ENCODE peak calls at places on chromosome 4, in four cellular contexts. W is fibroblast of lung, V is AG20443, F is upper lobe of right lung. H is an unnamed sample.

GRCh38 chr4:40418430-40419230 is 83.5 kb downstream of the CHRNA9 start:
- DNase-seq in W (no peak), V (no peak), F (no peak), H (peak)

GRCh38 chr4:151408630-151409469 is at the start of gene FHIP1A:
- DNase-seq in W (peak), V (peak), F (peak), H (peak)

GRCh38 chr4:27985522-27985921 is 1124.9 kb downstream of the STIM2 start:
- DNase-seq in W (no peak), V (no peak), F (no peak), H (no peak)

GRCh38 chr4:102600689-102601088 is 99.5 kb downstream of the NFKB1 start:
- DNase-seq in W (no peak), V (no peak), F (no peak), H (no peak)

GRCh38 chr4:91058345-91058744 is 931.2 kb downstream of the CCSER1 start:
- DNase-seq in W (peak), V (no peak), F (no peak), H (no peak)

GRCh38 chr4:122827258-122827887 is 742 bp downstream of the FGF2 start:
- DNase-seq in W (peak), V (peak), F (peak), H (peak)

GRCh38 chr4:107835409-107835808 is 10.7 kb downstream of the SGMS2 start:
- DNase-seq in W (peak), V (peak), F (no peak), H (no peak)

GRCh38 chr4:57424231-57424897 is 314.2 kb upstream of the IGFBP7 start:
- DNase-seq in W (peak), V (peak), F (no peak), H (no peak)

GRCh38 chr4:173990879-173991231 is 292.6 kb downstream of the FBXO8 start:
- DNase-seq in W (peak), V (no peak), F (no peak), H (no peak)

GRCh38 chr4:34258176-34258575 is 1986.1 kb downstream of the ARAP2 start:
- DNase-seq in W (no peak), V (no peak), F (no peak), H (no peak)

GRCh38 chr4:141140271-141141205 is 7.3 kb upstream of the RNF150 start:
- DNase-seq in W (no peak), V (peak), F (no peak), H (no peak)

GRCh38 chr4:118237531-118237930 is 115.3 kb downstream of the PRSS12 start:
- DNase-seq in W (no peak), V (no peak), F (no peak), H (no peak)

GRCh38 chr4:71052716-71053115 is 59.3 kb downstream of the DCK start:
- DNase-seq in W (no peak), V (no peak), F (no peak), H (no peak)

GRCh38 chr4:18366762-18367358 is 345.3 kb upstream of the LCORL start:
- DNase-seq in W (peak), V (no peak), F (no peak), H (peak)

GRCh38 chr4:100633269-100633668 is 115.4 kb upstream of the EMCN start:
- DNase-seq in W (no peak), V (no peak), F (no peak), H (no peak)

GRCh38 chr4:90419124-90419711 is 292.0 kb downstream of the CCSER1 start:
- DNase-seq in W (peak), V (peak), F (no peak), H (peak)

GRCh38 chr4:75769044-75769443 is 44.7 kb downstream of the USO1 start:
- DNase-seq in W (no peak), V (peak), F (no peak), H (no peak)

GRCh38 chr4:138110815-138111214 is 131.3 kb downstream of the SLC7A11 start:
- DNase-seq in W (no peak), V (no peak), F (no peak), H (no peak)

GRCh38 chr4:46370531-46370930 is 19.4 kb downstream of the GABRA2 start:
- DNase-seq in W (no peak), V (no peak), F (no peak), H (no peak)

GRCh38 chr4:183533698-183534097 is 28.8 kb downstream of the ING2 start:
- DNase-seq in W (no peak), V (no peak), F (no peak), H (no peak)

H was measured in LoVo.